ENCODE peak calls at places on chromosome 4, in ten cellular contexts. W is tibial nerve, O is suprapubic skin, U is A549, I is H1, Q is upper lobe of left lung, L is stomach, J is transverse colon, K is ovary, B is GM12878. G is an unnamed sample.

GRCh38 chr4:11748169-11748872 is 319.6 kb upstream of the HS3ST1 start:
- DNase-seq in W (no peak), O (no peak), U (no peak), I (no peak), Q (no peak), L (no peak), J (no peak), K (no peak), B (no peak), G (no peak)

GRCh38 chr4:62709618-62710252 is 1509.6 kb downstream of the ADGRL3 start:
- DNase-seq in W (no peak), O (no peak), U (no peak), I (no peak), Q (no peak), L (no peak), J (no peak), K (no peak), B (no peak), G (no peak)

GRCh38 chr4:14178421-14178820 is 550.9 kb upstream of the BOD1L1 start:
- DNase-seq in W (no peak), O (no peak), U (no peak), I (no peak), Q (no peak), L (no peak), J (no peak), K (no peak), B (peak; percentile 61), G (no peak)

GRCh38 chr4:24980064-24980690 is 50.6 kb downstream of the LGI2 start:
- DNase-seq in W (no peak), O (no peak), U (peak; percentile 30), I (peak; percentile 67), Q (peak; percentile 62), L (peak; percentile 59), J (peak; percentile 54), K (peak; percentile 36), B (peak; percentile 19), G (no peak)

GRCh38 chr4:138669479-138670165 is 346.0 kb upstream of the NOCT start:
- DNase-seq in W (no peak), O (no peak), U (no peak), I (no peak), Q (no peak), L (no peak), J (no peak), K (no peak), B (no peak), G (no peak)

GRCh38 chr4:5890063-5890727 is 2.7 kb downstream of the CRMP1 start:
- DNase-seq in W (no peak), O (no peak), U (no peak), I (peak; percentile 90), Q (no peak), L (no peak), J (no peak), K (no peak), B (no peak), G (no peak)

GRCh38 chr4:181858746-181859145 is 384.5 kb upstream of the TENM3 start:
- DNase-seq in W (no peak), O (no peak), U (no peak), I (no peak), Q (no peak), L (no peak), J (no peak), K (no peak), B (no peak), G (no peak)

GRCh38 chr4:27215421-27215820 is 354.8 kb downstream of the STIM2 start:
- DNase-seq in W (no peak), O (no peak), U (no peak), I (no peak), Q (no peak), L (no peak), J (no peak), K (no peak), B (no peak), G (no peak)

GRCh38 chr4:126738527-126738923 is 894.2 kb upstream of the INTU start:
- DNase-seq in W (no peak), O (no peak), U (no peak), I (no peak), Q (no peak), L (no peak), J (no peak), K (no peak), B (no peak), G (no peak)

GRCh38 chr4:169080970-169081369 is 70.9 kb upstream of the CBR4 start:
- DNase-seq in W (no peak), O (no peak), U (no peak), I (no peak), Q (no peak), L (no peak), J (no peak), K (peak; percentile 82), B (no peak), G (no peak)

GRCh38 chr4:70365479-70365878 is 4.9 kb downstream of the SMR3A start:
- DNase-seq in W (no peak), O (no peak), U (no peak), I (no peak), Q (no peak), L (no peak), J (no peak), K (no peak), B (no peak), G (no peak)

GRCh38 chr4:73053974-73054480 is 15.5 kb downstream of the COX18 start:
- DNase-seq in W (no peak), O (no peak), U (no peak), I (no peak), Q (no peak), L (no peak), J (no peak), K (no peak), B (no peak), G (no peak)

GRCh38 chr4:151692821-151693504 is 67.8 kb downstream of the GATB start:
- DNase-seq in W (no peak), O (no peak), U (no peak), I (no peak), Q (no peak), L (no peak), J (no peak), K (no peak), B (no peak), G (no peak)

GRCh38 chr4:76216521-76216920 is 2.9 kb upstream of the SCARB2 start:
- DNase-seq in W (no peak), O (no peak), U (no peak), I (no peak), Q (no peak), L (no peak), J (no peak), K (no peak), B (no peak), G (no peak)
- TF ChIP-seq POLR2A in W (no peak), O (no peak), U (no peak), I (no peak), Q (no peak), L (no peak), J (no peak), K (no peak), B (no peak), G (no peak)

GRCh38 chr4:19540859-19541258 is 710.8 kb upstream of the SLIT2 start:
- DNase-seq in W (no peak), O (no peak), U (no peak), I (no peak), Q (no peak), L (no peak), J (no peak), K (no peak), B (no peak), G (no peak)
- TF ChIP-seq EP300 in W (no peak), O (no peak), U (no peak), I (no peak), Q (no peak), L (no peak), J (no peak), K (no peak), B (no peak), G (no peak)

GRCh38 chr4:122921300-122921699 is 1.1 kb downstream of the NUDT6 start:
- DNase-seq in W (no peak), O (no peak), U (no peak), I (no peak), Q (no peak), L (no peak), J (no peak), K (no peak), B (no peak), G (no peak)

GRCh38 chr4:122917731-122918130 is 4.7 kb downstream of the NUDT6 start:
- DNase-seq in W (no peak), O (no peak), U (no peak), I (no peak), Q (no peak), L (no peak), J (no peak), K (no peak), B (no peak), G (no peak)

GRCh38 chr4:122920473-122920872 is 1.9 kb downstream of the NUDT6 start:
- DNase-seq in W (no peak), O (no peak), U (no peak), I (no peak), Q (no peak), L (no peak), J (no peak), K (no peak), B (no peak), G (no peak)

GRCh38 chr4:122922877-122923511 is 597 bp upstream of the NUDT6 start:
- DNase-seq in W (peak; percentile 56), O (peak; percentile 90), U (peak; percentile 72), I (peak; percentile 89), Q (peak; percentile 84), L (peak; percentile 83), J (peak; percentile 88), K (peak; percentile 75), B (peak; percentile 53), G (peak; percentile 96)

DNA sequence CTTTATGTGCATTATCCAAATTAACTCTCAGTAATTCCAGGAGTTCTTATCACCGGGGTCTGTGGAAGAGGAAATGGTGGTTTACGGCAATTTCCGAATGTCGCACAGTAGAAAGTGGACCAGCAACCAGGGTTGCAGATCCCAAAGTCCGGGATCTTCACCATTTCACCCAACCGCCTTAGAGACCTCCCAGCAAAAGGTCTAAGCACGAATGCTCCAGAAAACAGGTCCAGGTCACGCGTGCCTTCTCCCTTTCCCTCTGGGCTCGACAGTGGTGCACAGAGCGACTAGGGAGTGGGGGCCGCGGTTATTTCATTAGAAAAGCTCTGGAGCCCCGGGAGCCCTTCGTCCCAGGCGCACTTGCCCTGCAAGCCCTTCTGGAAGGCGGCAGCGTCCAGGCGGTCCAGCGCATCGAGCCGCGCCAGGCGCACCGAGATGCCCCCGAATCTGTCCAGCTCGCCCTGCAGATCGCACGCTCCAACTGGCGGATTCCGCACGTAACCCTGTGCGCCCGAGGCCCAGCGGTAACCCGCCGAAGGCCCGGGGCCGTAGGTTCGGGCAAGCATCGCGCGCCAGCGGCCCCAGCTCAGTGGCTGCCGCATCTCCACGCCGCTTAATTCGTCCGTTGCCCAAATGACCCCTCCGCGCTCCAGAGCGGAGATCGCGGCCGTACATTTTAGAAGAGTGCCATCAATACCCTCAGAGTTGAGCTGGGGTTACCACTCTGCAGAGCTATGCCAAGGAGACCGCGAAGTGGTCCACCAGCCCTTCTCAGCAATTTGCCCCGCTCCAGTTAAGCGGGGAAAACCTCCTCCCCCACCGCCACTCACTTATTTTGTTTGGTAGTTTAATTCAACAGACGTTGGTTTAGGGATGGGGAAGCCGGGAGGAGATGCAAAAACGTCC is at the start of gene NUDT6:
- DNase-seq in W (peak; percentile 28), O (peak; percentile 82), U (peak; percentile 66), I (peak; percentile 83), Q (peak; percentile 56), L (peak; percentile 57), J (peak; percentile 61), K (peak; percentile 49), B (no peak), G (peak; percentile 92)
- TF ChIP-seq POLR2A in W (no peak), O (no peak), U (peak; percentile 29), I (peak; percentile 20), Q (no peak), L (no peak), J (no peak), K (no peak), B (peak; percentile 63), G (no peak)

GRCh38 chr4:1409079-1409805 is 3.0 kb upstream of the NKX1-1 start:
- DNase-seq in W (no peak), O (no peak), U (no peak), I (no peak), Q (no peak), L (peak; percentile 15), J (no peak), K (no peak), B (no peak), G (no peak)
- TF ChIP-seq EP300 in W (no peak), O (no peak), U (no peak), I (no peak), Q (no peak), L (no peak), J (no peak), K (no peak), B (no peak), G (no peak)